ENCODE peak calls at places on chromosomes 2 and 18, in nine cellular contexts. A is transverse colon; B is CD8-positive, alpha-beta memory T cell; W is naive thymus-derived CD4-positive, alpha-beta T cell; O is mesendoderm; Z is aorta; E is upper lobe of right lung; T is sigmoid colon; C is lower lobe of right lung. S is an unnamed sample.

GRCh38 chr2:18117592-18117991 is 239.1 kb downstream of the KCNS3 start:
- DNase-seq in W (no peak), T (no peak), A (peak; percentile 27), E (no peak), Z (no peak), O (peak; percentile 59), C (peak; percentile 46), B (no peak), S (peak; percentile 49)

GRCh38 chr2:72993147-72993546 is 75.8 kb downstream of the EMX1 start:
- DNase-seq in Z (peak; percentile 35), C (no peak), A (no peak), W (peak; percentile 18), O (peak; percentile 70), E (peak; percentile 62), T (peak; percentile 35), B (peak; percentile 56), S (peak; percentile 52)

GRCh38 chr18:56085561-56085960 is 497.6 kb upstream of the TCF4 start:
- DNase-seq in T (peak; percentile 72), C (no peak), E (no peak), B (no peak), O (no peak), Z (no peak), A (peak; percentile 9), W (no peak), S (no peak)

GRCh38 chr2:129667586-129667985 is 311.9 kb upstream of the RAB6C start:
- DNase-seq in Z (no peak), B (no peak), E (no peak), C (no peak), W (no peak), A (no peak), T (no peak), O (no peak), S (no peak)

GRCh38 chr2:85717308-85718005 is 23.3 kb downstream of the GNLY start:
- DNase-seq in O (no peak), B (no peak), E (no peak), W (no peak), Z (no peak), A (no peak), T (no peak), C (no peak), S (no peak)

GRCh38 chr2:105584437-105585010 is 160.2 kb upstream of the NCK2 start:
- DNase-seq in Z (no peak), B (no peak), W (no peak), C (no peak), A (no peak), E (no peak), T (no peak), O (peak; percentile 25), S (no peak)

GRCh38 chr2:216663106-216663505 is 29.9 kb downstream of the IGFBP2 start:
- DNase-seq in O (no peak), E (no peak), B (peak; percentile 3), W (no peak), T (no peak), C (no peak), Z (no peak), A (no peak), S (no peak)

GRCh38 chr2:8138525-8138922 is 543.3 kb upstream of the ID2 start:
- DNase-seq in C (no peak), A (no peak), O (no peak), E (no peak), B (no peak), T (no peak), W (no peak), Z (no peak), S (no peak)

GRCh38 chr2:200735061-200735460 is 76.6 kb upstream of the BZW1 start:
- DNase-seq in C (no peak), B (no peak), W (no peak), O (no peak), Z (no peak), T (no peak), A (no peak), E (no peak), S (no peak)

GRCh38 chr2:174683392-174683759 is 80.9 kb downstream of the CHRNA1 start:
- DNase-seq in B (no peak), W (no peak), Z (no peak), O (peak; percentile 77), T (no peak), C (no peak), A (no peak), E (no peak), S (no peak)

GRCh38 chr2:147165682-147166081 is 679.1 kb upstream of the ACVR2A start:
- DNase-seq in T (no peak), B (no peak), W (no peak), Z (no peak), O (no peak), C (no peak), A (no peak), E (no peak), S (no peak)

GRCh38 chr2:42234056-42234455 is 64.9 kb downstream of the EML4 start:
- DNase-seq in T (no peak), E (no peak), W (no peak), Z (no peak), C (no peak), A (no peak), O (peak; percentile 82), B (no peak), S (no peak)

GRCh38 chr2:226159875-226160479 is 639.6 kb downstream of the IRS1 start:
- DNase-seq in A (no peak), O (peak; percentile 81), T (no peak), C (no peak), B (no peak), W (no peak), E (no peak), Z (no peak), S (peak; percentile 45)

GRCh38 chr18:8084160-8084559 is 517.0 kb downstream of the PTPRM start:
- DNase-seq in Z (no peak), E (no peak), O (peak; percentile 91), A (no peak), B (no peak), T (no peak), W (no peak), C (no peak), S (peak; percentile 49)

GRCh38 chr2:172965433-172965832 is 110.2 kb upstream of the MAP3K20 start:
- DNase-seq in Z (no peak), W (no peak), E (no peak), A (no peak), B (no peak), T (no peak), C (no peak), O (no peak), S (no peak)

GRCh38 chr2:96174251-96175144 is 29.3 kb upstream of the DUSP2 start:
- DNase-seq in A (peak; percentile 86), T (no peak), W (peak; percentile 65), E (peak; percentile 88), O (peak; percentile 70), B (peak; percentile 88), C (peak; percentile 84), Z (peak; percentile 81), S (peak; percentile 68)

DNA sequence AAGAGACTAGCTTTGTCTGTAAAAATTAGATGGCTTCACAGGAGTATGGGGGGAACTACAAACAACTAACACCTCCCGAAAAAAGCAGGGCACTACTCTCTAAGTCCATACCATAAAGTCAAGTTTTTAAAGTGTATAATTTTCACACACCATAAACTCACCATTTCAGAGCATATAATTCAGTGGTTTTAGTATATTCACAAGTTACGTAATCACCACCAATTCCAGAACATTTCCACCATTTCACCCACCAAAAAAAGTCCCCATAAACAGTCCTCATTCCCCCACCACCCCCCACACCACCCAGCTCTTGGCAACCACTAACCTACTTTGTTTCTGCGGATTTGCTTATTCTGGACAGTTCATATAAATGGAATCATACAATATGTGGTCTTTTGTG is 33.8 kb downstream of the CFAP36 start:
- DNase-seq in O (no peak), C (no peak), B (no peak), E (no peak), W (no peak), T (no peak), Z (no peak), A (no peak), S (no peak)
- H3K27ac ChIP-seq in O (no peak overlapping the region), C (no peak overlapping the region), B (no peak overlapping the region), E (no peak overlapping the region), W (peak overlapping the region; percentile 13), T (no peak overlapping the region), Z (no peak overlapping the region), A (no peak overlapping the region), S (no peak overlapping the region)

DNA sequence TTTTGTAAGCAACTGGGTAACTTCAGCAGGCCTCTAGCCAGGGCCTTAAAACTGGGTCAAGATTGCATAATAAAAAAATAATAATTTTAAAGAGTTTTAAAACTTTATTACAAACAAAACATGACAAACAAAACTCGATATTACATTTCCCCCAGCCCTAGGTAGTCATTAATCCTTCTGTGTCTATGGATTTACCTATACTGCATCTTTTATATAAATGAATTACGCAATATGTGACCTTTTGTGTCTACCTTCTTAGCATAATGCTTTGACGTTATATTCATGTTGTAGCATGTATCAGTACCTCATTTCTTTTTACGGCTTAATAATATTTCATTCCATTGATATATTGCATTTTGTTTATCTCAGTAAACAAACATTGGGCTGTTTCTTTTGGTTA is 113.5 kb downstream of the CCDC178 start:
- DNase-seq in A (no peak), T (no peak), B (no peak), O (no peak), Z (no peak), W (no peak), E (no peak), C (no peak), S (no peak)
- H3K4me3 ChIP-seq in A (no peak overlapping the region), T (no peak overlapping the region), B (no peak overlapping the region), O (no peak overlapping the region), Z (no peak overlapping the region), W (no peak overlapping the region), E (no peak overlapping the region), C (no peak overlapping the region), S (no peak overlapping the region)

GRCh38 chr2:55999790-56000189 is 76.2 kb upstream of the EFEMP1 start:
- DNase-seq in W (no peak), E (no peak), A (no peak), B (no peak), C (no peak), T (no peak), Z (no peak), O (no peak), S (no peak)

GRCh38 chr2:56001992-56002391 is 78.4 kb upstream of the EFEMP1 start:
- DNase-seq in O (no peak), W (no peak), B (no peak), C (no peak), T (no peak), Z (no peak), A (no peak), E (no peak), S (no peak)
- H3K4me1 ChIP-seq in O (no peaks in the 10 kb centered on the region), W (no peaks in the 10 kb centered on the region), B (no peaks in the 10 kb centered on the region), C (no peaks in the 10 kb centered on the region), T (no peaks in the 10 kb centered on the region), Z (no peaks in the 10 kb centered on the region), A (no peaks in the 10 kb centered on the region), E (no peaks in the 10 kb centered on the region), S (no peaks in the 10 kb centered on the region)

DNA sequence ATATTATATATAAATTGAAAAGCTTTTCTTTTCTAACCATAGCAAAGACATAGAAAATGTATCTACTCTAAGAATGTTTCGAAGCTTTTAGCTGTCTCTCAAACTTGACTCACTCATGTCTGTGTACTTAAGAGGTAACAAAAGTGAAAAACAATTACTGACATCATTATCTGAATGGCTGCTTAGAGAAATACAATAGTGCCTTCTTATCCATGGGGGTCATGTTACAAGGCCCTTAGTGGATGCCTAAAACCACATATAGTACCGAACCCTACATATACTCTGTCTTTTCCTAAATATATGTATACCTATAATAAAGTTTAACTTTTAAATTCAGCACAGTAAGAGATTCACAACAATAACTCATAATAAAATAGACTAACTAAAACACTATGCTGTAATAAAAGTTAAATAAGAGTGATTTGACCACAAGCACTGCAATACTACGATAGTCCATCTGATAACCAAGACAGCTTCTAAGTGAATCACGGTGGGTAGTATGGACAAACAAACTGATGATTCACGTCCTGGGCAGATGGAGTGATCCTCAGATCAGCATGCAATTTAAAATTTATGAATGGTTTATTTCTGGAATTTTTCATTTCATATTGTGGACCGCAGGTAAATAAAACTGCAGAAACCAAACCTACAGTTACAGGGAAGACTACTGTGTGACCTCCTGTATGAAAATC is 246.2 kb downstream of the XIRP2 start:
- DNase-seq in A (no peak), Z (no peak), W (no peak), T (no peak), O (peak; percentile 19), B (no peak), C (no peak), E (no peak), S (peak; percentile 47)
- H3K27ac ChIP-seq in A (no peak overlapping the region), Z (no peak overlapping the region), W (no peak overlapping the region), T (no peak overlapping the region), O (no peak overlapping the region), B (no peak overlapping the region), C (no peak overlapping the region), E (no peak overlapping the region), S (peak overlapping the region; percentile 42)